ENCODE peak calls at places on chromosomes 16 and 17, in ten cellular contexts. I is tibial nerve, M is endothelial cell of umbilical vein, L is right lobe of liver, H is Peyer's patch, K is esophagus muscularis mucosa, G is vagina, E is transverse colon, S is body of pancreas, F is testis. Q is an unnamed sample.

GRCh38 chr17:32927724-32928526 is at the start of gene TMEM98:
- DNase-seq in S (peak), G (no peak), I (no peak), E (peak), M (no peak), F (peak), K (no peak), L (peak), H (peak), Q (peak)

GRCh38 chr17:80957461-80957941 is 34.1 kb upstream of the CHMP6 start:
- DNase-seq in H (no peak), K (no peak), G (no peak), M (no peak), F (no peak), L (no peak), I (no peak), E (no peak), S (no peak), Q (no peak)

GRCh38 chr17:12312692-12313091 is 292.0 kb downstream of the MAP2K4 start:
- DNase-seq in E (no peak), F (no peak), K (no peak), L (no peak), M (no peak), H (no peak), S (no peak), I (no peak), G (no peak), Q (no peak)

GRCh38 chr17:66636111-66636510 is 198.8 kb upstream of the CACNG5 start:
- DNase-seq in L (no peak), F (no peak), H (no peak), S (no peak), E (no peak), I (no peak), G (no peak), M (no peak), K (no peak), Q (no peak)

GRCh38 chr16:31861415-31861814 is 12.2 kb upstream of the ZNF267 start:
- DNase-seq in M (no peak), E (no peak), K (no peak), H (no peak), F (no peak), S (no peak), I (no peak), G (no peak), L (no peak), Q (no peak)

GRCh38 chr17:74759243-74759801 is 10.9 kb downstream of the NHERF1 start:
- DNase-seq in G (no peak), M (no peak), E (peak), F (no peak), I (no peak), H (peak), L (no peak), S (no peak), K (no peak), Q (no peak)

GRCh38 chr17:53490447-53490968 is 332.2 kb upstream of the KIF2B start:
- DNase-seq in K (no peak), L (no peak), F (no peak), I (no peak), G (no peak), H (no peak), E (no peak), S (no peak), M (no peak), Q (no peak)

GRCh38 chr17:2253768-2254406 is 49.7 kb downstream of the SMG6 start:
- DNase-seq in G (no peak), S (no peak), M (no peak), K (no peak), L (no peak), I (no peak), E (no peak), F (no peak), H (no peak), Q (no peak)

GRCh38 chr16:22721497-22722100 is 92.4 kb upstream of the HS3ST2 start:
- DNase-seq in L (no peak), G (no peak), E (no peak), M (no peak), S (no peak), I (no peak), K (no peak), F (no peak), H (no peak), Q (no peak)

GRCh38 chr17:43327421-43327820 is 71.4 kb upstream of the ARL4D start:
- DNase-seq in S (no peak), G (no peak), K (no peak), H (no peak), M (no peak), I (no peak), L (no peak), F (no peak), E (no peak), Q (no peak)

GRCh38 chr17:391850-392249 is 39.2 kb upstream of the RPH3AL start:
- DNase-seq in M (no peak), G (no peak), I (no peak), S (no peak), L (no peak), H (no peak), E (no peak), F (no peak), K (no peak), Q (no peak)

GRCh38 chr17:7020894-7021664 is 1.8 kb upstream of the BCL6B start:
- DNase-seq in I (no peak), K (no peak), S (no peak), L (no peak), E (no peak), F (no peak), H (no peak), M (peak), G (no peak), Q (no peak)

GRCh38 chr17:59620518-59621259 is 994 bp downstream of the CLTC start:
- DNase-seq in L (peak), I (no peak), E (peak), F (peak), H (peak), M (peak), S (peak), K (no peak), G (no peak), Q (peak)

GRCh38 chr16:86498155-86498651 is 12.1 kb upstream of the FOXF1 start:
- DNase-seq in L (no peak), S (no peak), M (no peak), G (no peak), K (no peak), F (no peak), E (no peak), H (no peak), I (no peak), Q (no peak)

GRCh38 chr16:87715658-87716057 is 50.1 kb downstream of the KLHDC4 start:
- DNase-seq in E (no peak), K (no peak), G (no peak), S (no peak), M (no peak), F (no peak), H (no peak), I (no peak), L (no peak), Q (no peak)

GRCh38 chr17:39092672-39093250 is 58.7 kb downstream of the PLXDC1 start:
- DNase-seq in I (no peak), K (no peak), S (no peak), G (no peak), L (no peak), F (no peak), H (no peak), M (no peak), E (no peak), Q (no peak)

GRCh38 chr16:81429045-81429521 is 15.5 kb upstream of the CMIP start:
- DNase-seq in I (no peak), G (no peak), M (peak), L (peak), K (no peak), H (peak), E (peak), F (no peak), S (peak), Q (no peak)

GRCh38 chr16:65415460-65415859 is 293.6 kb upstream of the CDH11 start:
- DNase-seq in M (no peak), K (no peak), H (no peak), I (no peak), G (no peak), F (no peak), L (no peak), E (no peak), S (no peak), Q (no peak)

GRCh38 chr16:2717360-2718263 is 2.4 kb downstream of the PRSS27 start:
- DNase-seq in H (no peak), L (peak), M (no peak), G (no peak), S (peak), K (no peak), I (no peak), F (no peak), E (no peak), Q (no peak)

GRCh38 chr16:58259995-58260394 is 34.8 kb downstream of the PRSS54 start:
- DNase-seq in M (no peak), L (no peak), F (no peak), I (no peak), S (no peak), H (no peak), E (no peak), G (no peak), K (no peak), Q (no peak)

GRCh38 chr16:75621170-75621477 is 2.0 kb downstream of the ADAT1 start:
- DNase-seq in G (no peak), F (no peak), S (no peak), L (no peak), K (no peak), M (peak), E (no peak), H (no peak), I (no peak), Q (no peak)

GRCh38 chr17:56948491-56948890 is 12.4 kb downstream of the COIL start:
- DNase-seq in I (no peak), E (no peak), H (no peak), M (no peak), K (no peak), S (no peak), F (no peak), G (no peak), L (no peak), Q (no peak)

GRCh38 chr17:45276031-45276430 is 14.1 kb upstream of the SPATA32 start:
- DNase-seq in H (no peak), E (no peak), M (no peak), L (no peak), K (no peak), S (no peak), F (no peak), I (no peak), G (no peak), Q (peak)

GRCh38 chr17:68821860-68822693 is 133.1 kb downstream of the ABCA8 start:
- DNase-seq in H (no peak), I (no peak), S (no peak), L (no peak), M (peak), E (no peak), F (no peak), G (no peak), K (no peak), Q (no peak)

GRCh38 chr16:83953796-83954576 is 946 bp downstream of the OSGIN1 start:
- DNase-seq in K (no peak), S (peak), M (peak), G (no peak), E (no peak), L (no peak), F (peak), H (peak), I (no peak), Q (no peak)

GRCh38 chr16:83952587-83952939 is 477 bp upstream of the OSGIN1 start:
- DNase-seq in S (peak), E (no peak), I (no peak), K (no peak), M (no peak), H (no peak), G (no peak), L (peak), F (no peak), Q (no peak)

GRCh38 chr16:83954577-83955016 is 1.6 kb downstream of the OSGIN1 start:
- DNase-seq in S (peak), F (peak), H (peak), G (no peak), M (no peak), K (no peak), I (peak), L (peak), E (peak), Q (no peak)

GRCh38 chr16:83951544-83951943 is 1.5 kb upstream of the OSGIN1 start:
- DNase-seq in G (no peak), E (no peak), L (no peak), F (no peak), S (no peak), M (no peak), I (no peak), K (no peak), H (no peak), Q (no peak)

GRCh38 chr16:83952940-83953795 is at the start of gene OSGIN1:
- DNase-seq in E (peak), I (peak), S (peak), K (peak), H (peak), G (no peak), L (peak), F (peak), M (peak), Q (peak)
- H3K27ac ChIP-seq in E (peak), I (peak), S (peak), K (peak), H (peak), G (peak), L (peak), F (peak), M (peak), Q (peak)

GRCh38 chr17:42118545-42118944 is 2.6 kb downstream of the KAT2A start:
- DNase-seq in K (no peak), I (no peak), F (no peak), S (no peak), M (peak), H (peak), L (no peak), G (no peak), E (no peak), Q (no peak)
- TF ChIP-seq CTCF in K (no peak), I (no peak), F (peak), S (peak), M (peak), H (peak), L (peak), G (no peak), E (peak), Q (peak)

GRCh38 chr16:28511031-28511430 is 4.4 kb upstream of the IL27 start:
- DNase-seq in S (no peak), E (no peak), F (no peak), M (no peak), H (no peak), L (no peak), I (no peak), G (no peak), K (no peak), Q (no peak)
- TF ChIP-seq POLR2A in S (no peak), E (no peak), F (no peak), M (no peak), H (no peak), L (no peak), I (no peak), G (no peak), K (no peak), Q (no peak)

GRCh38 chr16:11402745-11403533 is 57.7 kb downstream of the RMI2 start:
- DNase-seq in L (no peak), I (no peak), H (no peak), K (no peak), G (no peak), M (no peak), E (no peak), S (no peak), F (no peak), Q (no peak)

GRCh38 chr16:11403534-11403795 is 58.2 kb downstream of the RMI2 start:
- DNase-seq in S (no peak), L (no peak), K (no peak), G (no peak), H (no peak), F (no peak), M (no peak), E (no peak), I (no peak), Q (no peak)

GRCh38 chr16:11405331-11406176 is 60.3 kb downstream of the RMI2 start:
- DNase-seq in F (peak), M (peak), E (peak), G (no peak), H (peak), S (no peak), L (no peak), K (no peak), I (no peak), Q (no peak)

GRCh38 chr16:11404608-11405007 is 59.3 kb downstream of the RMI2 start:
- DNase-seq in L (no peak), H (no peak), S (no peak), F (no peak), I (no peak), M (no peak), E (no peak), K (no peak), G (no peak), Q (no peak)

GRCh38 chr16:11403920-11404319 is 58.7 kb downstream of the RMI2 start:
- DNase-seq in F (no peak), H (no peak), K (no peak), I (no peak), M (no peak), S (no peak), L (no peak), E (no peak), G (no peak), Q (no peak)
- H3K27ac ChIP-seq in F (no peak), H (no peak), K (no peak), I (no peak), M (no peak), S (no peak), L (no peak), E (no peak), G (no peak), Q (no peak)

DNA sequence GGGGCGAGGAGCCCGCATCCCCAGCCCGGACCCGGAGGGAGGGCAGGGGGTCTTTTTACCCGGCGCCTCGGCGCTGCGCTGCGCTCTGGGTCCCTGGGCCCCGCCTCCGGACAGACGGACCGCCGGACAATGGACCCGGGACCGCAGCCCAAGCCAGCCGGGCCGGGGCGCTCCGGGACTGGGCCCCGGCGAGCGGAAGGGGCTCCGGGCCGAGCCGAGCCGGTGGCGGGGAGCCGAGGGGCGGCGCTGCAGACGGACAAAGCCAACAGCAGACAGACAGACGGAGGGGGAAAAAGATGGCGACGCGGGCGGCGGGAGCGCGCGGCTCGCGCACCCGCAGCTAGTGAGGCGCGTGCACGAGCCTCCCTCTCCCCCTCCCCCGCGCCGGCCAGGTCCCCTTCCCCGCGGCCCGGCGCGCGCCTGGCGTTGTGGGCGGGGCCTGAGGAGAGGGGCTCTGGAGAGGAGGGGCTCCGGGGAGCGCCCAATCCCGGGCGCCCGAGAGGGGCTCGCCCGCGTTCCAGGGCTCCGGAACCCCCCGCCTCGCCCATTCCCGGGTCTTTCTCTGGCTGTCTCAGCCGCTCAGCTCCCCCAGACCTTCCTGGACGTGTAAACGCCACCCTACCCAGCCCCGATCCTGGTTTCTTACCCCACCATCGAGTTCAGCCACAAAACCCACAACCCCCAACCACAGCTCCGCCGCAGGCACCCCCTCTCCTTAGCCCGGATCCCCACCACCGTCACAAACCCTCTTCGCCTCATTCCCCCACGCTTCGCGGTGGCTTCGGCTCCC is at the start of gene ZNF821:
- DNase-seq in E (peak), L (peak), H (peak), G (no peak), F (peak), S (peak), K (no peak), M (peak), I (peak), Q (peak)
- TF ChIP-seq CTCF in E (peak), L (peak), H (peak), G (peak), F (peak), S (peak), K (peak), M (peak), I (peak), Q (peak)

GRCh38 chr17:73658821-73659220 is 14.6 kb upstream of the SDK2 start:
- DNase-seq in F (no peak), K (peak), L (no peak), I (no peak), G (no peak), H (no peak), E (no peak), S (no peak), M (no peak), Q (no peak)
- TF ChIP-seq POLR2A in F (no peak), K (no peak), L (no peak), I (no peak), G (no peak), H (no peak), E (no peak), S (no peak), M (no peak), Q (no peak)

GRCh38 chr17:5434984-5435383 is 4.0 kb downstream of the C1QBP start:
- DNase-seq in L (no peak), S (no peak), I (no peak), H (no peak), K (no peak), M (no peak), E (no peak), G (no peak), F (peak), Q (no peak)

GRCh38 chr17:5437721-5438317 is 1.1 kb downstream of the C1QBP start:
- DNase-seq in I (no peak), H (no peak), S (no peak), G (no peak), M (no peak), K (no peak), E (no peak), L (no peak), F (no peak), Q (no peak)

GRCh38 chr17:5430413-5430999 is 8.4 kb downstream of the C1QBP start:
- DNase-seq in F (no peak), M (no peak), H (no peak), K (no peak), S (no peak), L (no peak), I (no peak), G (no peak), E (no peak), Q (no peak)

DNA sequence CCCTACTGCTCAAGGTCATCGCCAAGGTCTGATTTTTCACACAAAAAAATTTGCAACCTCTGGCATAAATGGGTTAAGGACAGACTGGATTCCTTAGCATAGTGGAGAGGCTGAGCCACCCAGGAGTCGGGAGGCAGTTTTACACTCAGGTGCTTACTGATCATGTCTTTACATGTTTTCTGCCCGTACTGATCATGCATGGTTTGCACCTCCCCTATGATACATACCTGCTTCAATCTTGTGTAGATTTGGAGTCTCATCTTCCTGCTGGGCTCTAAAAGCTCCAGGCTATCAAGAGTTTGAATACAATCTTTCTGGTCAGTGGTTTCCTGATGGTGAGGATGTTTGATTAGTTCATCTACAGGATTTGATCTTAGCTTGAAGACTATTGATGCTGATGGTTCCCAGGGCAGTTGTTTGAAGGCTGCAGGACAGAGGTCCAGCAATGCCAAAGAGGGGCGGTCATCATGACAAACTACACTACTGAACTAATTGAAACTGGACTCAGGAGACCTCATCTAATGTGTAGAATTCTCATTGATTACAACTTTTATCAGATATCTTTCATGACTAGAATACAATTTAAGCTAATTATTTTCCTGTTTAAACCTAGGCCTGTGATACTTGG is 6.9 kb downstream of the C1QBP start:
- DNase-seq in F (no peak), L (no peak), H (no peak), S (no peak), I (no peak), K (no peak), G (no peak), E (no peak), M (no peak), Q (no peak)
- H3K27ac ChIP-seq in F (no peak), L (no peak), H (no peak), S (no peak), I (no peak), K (no peak), G (no peak), E (no peak), M (no peak), Q (no peak)

Q was measured in uterus.